ENCODE peak calls at places on chromosome 19, in seven cellular contexts. One of them, this sample, is unnamed.

GRCh38 chr19:8505680-8506401 is 3.4 kb upstream of the PRAM1 start:
- DNase-seq in SW 1271: no peak
- DNase-seq in NCI-H1105 treated with DMSO at 0.1 percent for 48 hours: peak
- DNase-seq in Calu3: peak
- DNase-seq in fibroblast of lung: peak
- DNase-seq in stimulated activated CD4-positive, alpha-beta T cell treated with anti-CD3 and anti-CD28 coated beads, Interleukin-2, amount 100 ng/mL, for 4 hours: peak
- DNase-seq in non-pigmented ciliary epithelial cell: no peak
- DNase-seq in this sample: no peak

GRCh38 chr19:7349961-7350711 is 1.4 kb downstream of the ARHGEF18 start:
- DNase-seq in fibroblast of lung: no peak
- DNase-seq in non-pigmented ciliary epithelial cell: no peak
- DNase-seq in stimulated activated CD4-positive, alpha-beta T cell treated with anti-CD3 and anti-CD28 coated beads, Interleukin-2, amount 100 ng/mL, for 4 hours: no peak
- DNase-seq in Calu3: no peak
- DNase-seq in SW 1271: no peak
- DNase-seq in NCI-H1105 treated with DMSO at 0.1 percent for 48 hours: no peak
- DNase-seq in this sample: no peak

GRCh38 chr19:29678484-29679106 is 13.3 kb downstream of the PLEKHF1 start:
- DNase-seq in NCI-H1105 treated with DMSO at 0.1 percent for 48 hours: no peak
- DNase-seq in SW 1271: no peak
- DNase-seq in stimulated activated CD4-positive, alpha-beta T cell treated with anti-CD3 and anti-CD28 coated beads, Interleukin-2, amount 100 ng/mL, for 4 hours: no peak
- DNase-seq in fibroblast of lung: no peak
- DNase-seq in non-pigmented ciliary epithelial cell: no peak
- DNase-seq in Calu3: no peak
- DNase-seq in this sample: no peak

GRCh38 chr19:13082192-13083007 is 20.3 kb downstream of the LYL1 start:
- DNase-seq in fibroblast of lung: peak
- DNase-seq in stimulated activated CD4-positive, alpha-beta T cell treated with anti-CD3 and anti-CD28 coated beads, Interleukin-2, amount 100 ng/mL, for 4 hours: no peak
- DNase-seq in Calu3: peak
- DNase-seq in NCI-H1105 treated with DMSO at 0.1 percent for 48 hours: no peak
- DNase-seq in SW 1271: no peak
- DNase-seq in non-pigmented ciliary epithelial cell: peak
- DNase-seq in this sample: no peak

GRCh38 chr19:11446652-11447301 is 11.3 kb downstream of the PRKCSH start:
- DNase-seq in stimulated activated CD4-positive, alpha-beta T cell treated with anti-CD3 and anti-CD28 coated beads, Interleukin-2, amount 100 ng/mL, for 4 hours: peak
- DNase-seq in Calu3: peak
- DNase-seq in non-pigmented ciliary epithelial cell: no peak
- DNase-seq in NCI-H1105 treated with DMSO at 0.1 percent for 48 hours: no peak
- DNase-seq in fibroblast of lung: no peak
- DNase-seq in SW 1271: no peak
- DNase-seq in this sample: no peak

GRCh38 chr19:12777217-12778019 is 2.1 kb upstream of the HOOK2 start:
- DNase-seq in Calu3: peak
- DNase-seq in NCI-H1105 treated with DMSO at 0.1 percent for 48 hours: peak
- DNase-seq in fibroblast of lung: peak
- DNase-seq in SW 1271: no peak
- DNase-seq in stimulated activated CD4-positive, alpha-beta T cell treated with anti-CD3 and anti-CD28 coated beads, Interleukin-2, amount 100 ng/mL, for 4 hours: peak
- DNase-seq in non-pigmented ciliary epithelial cell: no peak
- DNase-seq in this sample: no peak

GRCh38 chr19:35942235-35942634 is 6.1 kb downstream of the LRFN3 start:
- DNase-seq in non-pigmented ciliary epithelial cell: no peak
- DNase-seq in SW 1271: no peak
- DNase-seq in stimulated activated CD4-positive, alpha-beta T cell treated with anti-CD3 and anti-CD28 coated beads, Interleukin-2, amount 100 ng/mL, for 4 hours: no peak
- DNase-seq in NCI-H1105 treated with DMSO at 0.1 percent for 48 hours: no peak
- DNase-seq in fibroblast of lung: no peak
- DNase-seq in Calu3: no peak
- DNase-seq in this sample: no peak

GRCh38 chr19:17758528-17758927 is 7.3 kb downstream of the FCHO1 start:
- DNase-seq in fibroblast of lung: no peak
- DNase-seq in NCI-H1105 treated with DMSO at 0.1 percent for 48 hours: no peak
- DNase-seq in Calu3: no peak
- DNase-seq in stimulated activated CD4-positive, alpha-beta T cell treated with anti-CD3 and anti-CD28 coated beads, Interleukin-2, amount 100 ng/mL, for 4 hours: no peak
- DNase-seq in SW 1271: no peak
- DNase-seq in non-pigmented ciliary epithelial cell: no peak
- DNase-seq in this sample: no peak

GRCh38 chr19:20278342-20278741 is 111.3 kb downstream of the ZNF486 start:
- DNase-seq in fibroblast of lung: peak
- DNase-seq in stimulated activated CD4-positive, alpha-beta T cell treated with anti-CD3 and anti-CD28 coated beads, Interleukin-2, amount 100 ng/mL, for 4 hours: no peak
- DNase-seq in Calu3: peak
- DNase-seq in NCI-H1105 treated with DMSO at 0.1 percent for 48 hours: no peak
- DNase-seq in SW 1271: no peak
- DNase-seq in non-pigmented ciliary epithelial cell: no peak
- DNase-seq in this sample: peak